ENCODE peak calls at places on chromosomes 2 and 18, in four cellular contexts. C is CD8-positive, alpha-beta memory T cell; X is K562; K is OCI-LY7. Q is an unnamed sample.
A peak's percentile ranks its signal among the peaks of the same experiment; 100 is the strongest.

GRCh38 chr2:219556413-219556812 is 12.6 kb downstream of the TMEM198 start:
- DNase-seq in C (no peak), X (no peak), K (no peak), Q (no peak)

GRCh38 chr2:223725494-223725893 is 111.9 kb downstream of the AP1S3 start:
- DNase-seq in C (no peak), X (peak; percentile 53), K (no peak), Q (no peak)

GRCh38 chr2:61275575-61276184 is 113.7 kb downstream of the C2orf74 start:
- DNase-seq in C (no peak), X (no peak), K (no peak), Q (no peak)

GRCh38 chr2:27953077-27953476 is 62.5 kb downstream of the BABAM2 start:
- DNase-seq in C (no peak), X (no peak), K (no peak), Q (no peak)

GRCh38 chr2:173231465-173231864 is 123.2 kb upstream of the CDCA7 start:
- DNase-seq in C (no peak), X (no peak), K (no peak), Q (no peak)

GRCh38 chr2:47078541-47079482 is 76.3 kb downstream of the STPG4 start:
- DNase-seq in C (no peak), X (peak; percentile 88), K (no peak), Q (no peak)

GRCh38 chr2:20622731-20623130 is 28.2 kb downstream of the HS1BP3 start:
- DNase-seq in C (no peak), X (no peak), K (no peak), Q (no peak)

GRCh38 chr2:8592736-8593135 is 89.1 kb upstream of the ID2 start:
- DNase-seq in C (no peak), X (no peak), K (no peak), Q (no peak)

GRCh38 chr2:206435738-206436137 is 7.6 kb upstream of the ADAM23 start:
- DNase-seq in C (no peak), X (no peak), K (no peak), Q (no peak)

GRCh38 chr2:8144785-8145184 is 537.1 kb upstream of the ID2 start:
- DNase-seq in C (no peak), X (no peak), K (no peak), Q (no peak)

GRCh38 chr2:226742346-226742745 is 57.3 kb downstream of the IRS1 start:
- DNase-seq in C (no peak), X (no peak), K (no peak), Q (no peak)

GRCh38 chr2:207133493-207133861 is 32.3 kb downstream of the KLF7 start:
- DNase-seq in C (no peak), X (no peak), K (no peak), Q (no peak)

GRCh38 chr2:202161106-202161836 is 77.1 kb downstream of the SUMO1 start:
- DNase-seq in C (no peak), X (no peak), K (no peak), Q (no peak)

GRCh38 chr18:27713727-27714080 is 463.2 kb downstream of the CDH2 start:
- DNase-seq in C (no peak), X (no peak), K (no peak), Q (no peak)

GRCh38 chr2:142585785-142586184 is 291.7 kb upstream of the KYNU start:
- DNase-seq in C (no peak), X (no peak), K (no peak), Q (no peak)

GRCh38 chr2:169799555-169799954 is 884 bp downstream of the SSB start:
- DNase-seq in C (no peak), X (no peak), K (peak; percentile 50), Q (no peak)

GRCh38 chr2:129619471-129619870 is 360.0 kb upstream of the RAB6C start:
- DNase-seq in C (no peak), X (no peak), K (no peak), Q (no peak)

GRCh38 chr2:221551864-221552263 is 20.2 kb downstream of the EPHA4 start:
- DNase-seq in C (no peak), X (no peak), K (no peak), Q (no peak)

GRCh38 chr2:196783431-196784094 is 15.9 kb downstream of the GTF3C3 start:
- DNase-seq in C (no peak), X (no peak), K (no peak), Q (no peak)

GRCh38 chr2:181165199-181165868 is 184.9 kb downstream of the UBE2E3 start:
- DNase-seq in C (peak; percentile 44), X (no peak), K (no peak), Q (no peak)

GRCh38 chr18:71643822-71644221 is 900.3 kb downstream of the CBLN2 start:
- DNase-seq in C (no peak), X (no peak), K (no peak), Q (no peak)

GRCh38 chr2:40746150-40746549 is 294.3 kb upstream of the SLC8A1 start:
- DNase-seq in C (no peak), X (no peak), K (peak; percentile 27), Q (no peak)

GRCh38 chr2:196987654-196988364 is 61.3 kb upstream of the PGAP1 start:
- DNase-seq in C (no peak), X (peak; percentile 17), K (peak; percentile 8), Q (no peak)

GRCh38 chr18:74249181-74249968 is 42.4 kb downstream of the CYB5A start:
- DNase-seq in C (no peak), X (no peak), K (no peak), Q (no peak)

GRCh38 chr2:199309973-199310372 is 147.8 kb downstream of the SATB2 start:
- DNase-seq in C (no peak), X (no peak), K (peak; percentile 96), Q (no peak)

GRCh38 chr2:120821446-120822160 is 85.9 kb downstream of the GLI2 start:
- DNase-seq in C (no peak), X (no peak), K (no peak), Q (no peak)

GRCh38 chr2:157413342-157414035 is 30.4 kb downstream of the CYTIP start:
- DNase-seq in C (peak; percentile 88), X (no peak), K (no peak), Q (peak; percentile 83)

GRCh38 chr2:69013123-69013836 is at the start of gene ANTXR1:
- DNase-seq in C (peak; percentile 3), X (peak; percentile 10), K (no peak), Q (no peak)

GRCh38 chr2:201254331-201254730 is 6.0 kb upstream of the CASP8 start:
- DNase-seq in C (no peak), X (no peak), K (no peak), Q (no peak)

GRCh38 chr2:106789185-106789584 is 96.8 kb downstream of the ST6GAL2 start:
- DNase-seq in C (no peak), X (peak; percentile 32), K (peak; percentile 65), Q (no peak)

GRCh38 chr18:23300211-23300887 is 152.7 kb upstream of the RIOK3 start:
- DNase-seq in C (no peak), X (no peak), K (no peak), Q (no peak)

GRCh38 chr2:80199504-80199903 is 105.0 kb downstream of the LRRTM1 start:
- DNase-seq in C (no peak), X (no peak), K (no peak), Q (no peak)

GRCh38 chr2:120949027-120949956 is 213.6 kb downstream of the GLI2 start:
- DNase-seq in C (no peak), X (peak; percentile 32), K (peak; percentile 73), Q (no peak)

GRCh38 chr2:12534646-12535263 is 182.0 kb upstream of the TRIB2 start:
- DNase-seq in C (no peak), X (no peak), K (no peak), Q (no peak)

GRCh38 chr2:180823546-180824141 is 156.8 kb upstream of the UBE2E3 start:
- DNase-seq in C (no peak), X (no peak), K (no peak), Q (no peak)

GRCh38 chr2:216560695-216561370 is 62.2 kb downstream of the RPL37A start:
- DNase-seq in C (no peak), X (no peak), K (no peak), Q (no peak)

GRCh38 chr2:61645911-61646310 is 107.8 kb upstream of the XPO1 start:
- DNase-seq in C (no peak), X (no peak), K (no peak), Q (no peak)

GRCh38 chr18:39647627-39648502 is 2082.3 kb upstream of the CELF4 start:
- DNase-seq in C (no peak), X (no peak), K (no peak), Q (no peak)

GRCh38 chr2:138125306-138125900 is 161.1 kb downstream of the HNMT start:
- DNase-seq in C (no peak), X (no peak), K (no peak), Q (no peak)
- H3K4me3 ChIP-seq in C (no peak overlapping the region), X (no peak overlapping the region), K (no peak overlapping the region), Q (no peak overlapping the region)

GRCh38 chr2:5932556-5933469 is 240.6 kb downstream of the SOX11 start:
- DNase-seq in C (no peak), X (no peak), K (no peak), Q (no peak)
- H3K4me3 ChIP-seq in C (no peak overlapping the region), X (no peak overlapping the region), K (no peak overlapping the region), Q (no peak overlapping the region)

GRCh38 chr2:15170068-15170775 is 390.9 kb downstream of the NBAS start:
- DNase-seq in C (no peak), X (no peak), K (no peak), Q (no peak)
- H3K4me3 ChIP-seq in C (no peak overlapping the region), X (no peak overlapping the region), K (no peak overlapping the region), Q (no peak overlapping the region)

GRCh38 chr2:171289336-171289735 is 128.6 kb upstream of the TLK1 start:
- DNase-seq in C (no peak), X (no peak), K (no peak), Q (no peak)
- H3K4me3 ChIP-seq in C (no peak overlapping the region), X (no peak overlapping the region), K (no peak overlapping the region), Q (no peak overlapping the region)